ENCODE peak calls at places on chromosomes 5 and 9, in six cellular contexts. V is upper lobe of right lung, T is PC-9, B is endothelial cell of umbilical vein, F is SK-N-SH, Y is HFF-Myc. N is an unnamed sample.

GRCh38 chr5:146825033-146825432 is 53.5 kb downstream of the PPP2R2B start:
- DNase-seq in V (no peak), T (peak; percentile 13), B (peak; percentile 11), F (no peak), Y (no peak), N (peak; percentile 50)

GRCh38 chr5:151750121-151750520 is 8.3 kb downstream of the ATOX1 start:
- DNase-seq in V (no peak), T (no peak), B (no peak), F (no peak), Y (no peak), N (no peak)

GRCh38 chr5:144951001-144951400 is 780.3 kb downstream of the KCTD16 start:
- DNase-seq in V (no peak), T (no peak), B (no peak), F (no peak), Y (no peak), N (no peak)

GRCh38 chr5:56375011-56375410 is 141.9 kb upstream of the ANKRD55 start:
- DNase-seq in V (no peak), T (no peak), B (no peak), F (no peak), Y (no peak), N (no peak)

GRCh38 chr9:86614871-86615849 is 260.9 kb upstream of the TUT7 start:
- DNase-seq in V (no peak), T (no peak), B (no peak), F (peak; percentile 33), Y (no peak), N (no peak)

GRCh38 chr5:113256671-113257452 is 177.9 kb downstream of the TSSK1B start:
- DNase-seq in V (no peak), T (no peak), B (no peak), F (no peak), Y (no peak), N (no peak)

GRCh38 chr9:128714586-128715435 is 9.1 kb downstream of the ZDHHC12 start:
- DNase-seq in V (peak; percentile 51), T (no peak), B (no peak), F (no peak), Y (no peak), N (no peak)

GRCh38 chr5:52811067-52811749 is 23.5 kb downstream of the ITGA1 start:
- DNase-seq in V (no peak), T (peak; percentile 28), B (no peak), F (no peak), Y (no peak), N (no peak)

GRCh38 chr5:149317281-149318048 is 27.8 kb upstream of the GRPEL2 start:
- DNase-seq in V (no peak), T (peak; percentile 34), B (peak; percentile 62), F (peak; percentile 76), Y (peak; percentile 37), N (peak; percentile 58)

GRCh38 chr9:94031380-94031779 is 52.9 kb upstream of the PTPDC1 start:
- DNase-seq in V (no peak), T (no peak), B (no peak), F (no peak), Y (no peak), N (no peak)

GRCh38 chr5:28397502-28397941 is 1359.1 kb upstream of the CDH9 start:
- DNase-seq in V (no peak), T (peak; percentile 20), B (no peak), F (no peak), Y (no peak), N (peak; percentile 72)

GRCh38 chr5:107372723-107373487 is 297.8 kb downstream of the EFNA5 start:
- DNase-seq in V (no peak), T (no peak), B (peak; percentile 48), F (no peak), Y (no peak), N (peak; percentile 43)

GRCh38 chr9:33228606-33229005 is 11.4 kb upstream of the SPINK4 start:
- DNase-seq in V (no peak), T (no peak), B (no peak), F (no peak), Y (no peak), N (no peak)

GRCh38 chr9:97413462-97413861 is 1.6 kb downstream of the TDRD7 start:
- DNase-seq in V (no peak), T (no peak), B (no peak), F (no peak), Y (no peak), N (no peak)

GRCh38 chr5:140566665-140567064 is 2.0 kb downstream of the SLC35A4 start:
- DNase-seq in V (no peak), T (no peak), B (no peak), F (no peak), Y (no peak), N (no peak)

GRCh38 chr9:134781895-134782294 is 98.7 kb upstream of the FCN2 start:
- DNase-seq in V (no peak), T (no peak), B (no peak), F (peak; percentile 54), Y (no peak), N (no peak)

GRCh38 chr5:15013654-15014463 is 142.3 kb upstream of the ANKH start:
- DNase-seq in V (no peak), T (peak; percentile 30), B (peak; percentile 74), F (peak; percentile 62), Y (peak; percentile 58), N (peak; percentile 85)

GRCh38 chr9:120433701-120434100 is 146.3 kb downstream of the CDK5RAP2 start:
- DNase-seq in V (no peak), T (no peak), B (no peak), F (no peak), Y (no peak), N (no peak)

GRCh38 chr5:78518365-78519197 is 130.0 kb downstream of the LHFPL2 start:
- DNase-seq in V (no peak), T (peak; percentile 66), B (peak; percentile 92), F (no peak), Y (peak; percentile 42), N (peak; percentile 91)

GRCh38 chr9:78131969-78132687 is 100.5 kb upstream of the GNAQ start:
- DNase-seq in V (no peak), T (no peak), B (peak; percentile 47), F (no peak), Y (no peak), N (peak; percentile 33)

GRCh38 chr9:78130853-78131252 is 99.2 kb upstream of the GNAQ start:
- DNase-seq in V (no peak), T (no peak), B (no peak), F (no peak), Y (no peak), N (no peak)

GRCh38 chr9:78127271-78128225 is 95.9 kb upstream of the GNAQ start:
- DNase-seq in V (no peak), T (no peak), B (no peak), F (no peak), Y (no peak), N (no peak)

GRCh38 chr9:78132688-78133033 is 101.0 kb upstream of the GNAQ start:
- DNase-seq in V (no peak), T (no peak), B (peak; percentile 49), F (no peak), Y (no peak), N (peak; percentile 15)

GRCh38 chr9:78130004-78130403 is 98.4 kb upstream of the GNAQ start:
- DNase-seq in V (no peak), T (no peak), B (peak; percentile 87), F (peak; percentile 24), Y (no peak), N (peak; percentile 35)
- TF ChIP-seq CTCF in V (no peak), T (no peak), B (peak; percentile 36), F (peak; percentile 36), Y (no peak), N (peak; percentile 26)

DNA sequence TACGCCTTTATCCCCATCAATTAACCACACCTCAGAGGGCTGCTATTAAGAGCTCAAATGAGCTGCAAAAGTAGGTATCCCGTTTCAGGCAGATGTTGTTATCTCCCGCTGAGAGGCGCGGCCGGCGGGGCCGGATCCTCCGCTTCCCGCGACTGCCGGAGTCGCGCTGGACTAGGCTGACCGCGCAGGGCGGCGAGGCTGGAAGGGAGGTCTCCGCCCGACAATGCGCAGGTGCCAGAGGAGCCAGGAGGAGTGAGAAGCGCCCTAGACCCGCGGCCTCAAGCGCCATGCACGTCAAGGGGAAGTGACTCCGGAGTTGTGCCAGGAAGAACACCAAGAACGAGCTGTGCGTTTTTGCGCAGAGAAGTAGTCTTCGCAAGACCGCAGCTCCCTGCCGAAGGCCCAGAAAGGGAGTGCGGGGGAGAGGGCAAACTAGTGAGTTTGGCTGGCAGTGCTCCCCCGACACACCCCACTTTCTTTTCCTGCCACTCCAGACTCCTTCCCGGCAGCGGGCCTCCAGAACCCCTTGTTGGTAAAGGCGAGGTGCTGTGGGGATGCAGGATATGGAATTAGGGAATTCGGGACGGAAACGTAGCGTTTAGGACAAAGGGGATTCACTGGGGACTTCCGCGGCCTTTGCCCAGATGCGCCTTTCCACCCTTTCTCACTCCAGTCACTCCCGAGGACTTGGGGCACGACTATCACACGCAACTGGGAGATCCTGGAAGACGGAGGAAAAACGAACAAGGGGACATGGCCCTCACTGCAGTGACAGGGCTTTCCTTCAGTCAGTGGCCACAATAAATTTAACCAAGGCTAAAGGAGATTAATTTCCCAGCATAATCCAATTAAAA is 8.0 kb downstream of the NR2F1-AS1 start:
- DNase-seq in V (no peak), T (no peak), B (no peak), F (no peak), Y (no peak), N (peak; percentile 68)
- H3K4me3 ChIP-seq in V (peak overlapping the region; percentile 15), T (no peak overlapping the region), B (peak overlapping the region; percentile 43), F (no peak overlapping the region), Y (no peak overlapping the region), N (peak overlapping the region; percentile 12)

GRCh38 chr5:116242363-116242762 is 157.5 kb downstream of the COMMD10 start:
- DNase-seq in V (no peak), T (no peak), B (peak; percentile 48), F (no peak), Y (no peak), N (peak; percentile 34)

GRCh38 chr5:116234681-116235080 is 149.9 kb downstream of the COMMD10 start:
- DNase-seq in V (no peak), T (no peak), B (no peak), F (no peak), Y (no peak), N (no peak)

DNA sequence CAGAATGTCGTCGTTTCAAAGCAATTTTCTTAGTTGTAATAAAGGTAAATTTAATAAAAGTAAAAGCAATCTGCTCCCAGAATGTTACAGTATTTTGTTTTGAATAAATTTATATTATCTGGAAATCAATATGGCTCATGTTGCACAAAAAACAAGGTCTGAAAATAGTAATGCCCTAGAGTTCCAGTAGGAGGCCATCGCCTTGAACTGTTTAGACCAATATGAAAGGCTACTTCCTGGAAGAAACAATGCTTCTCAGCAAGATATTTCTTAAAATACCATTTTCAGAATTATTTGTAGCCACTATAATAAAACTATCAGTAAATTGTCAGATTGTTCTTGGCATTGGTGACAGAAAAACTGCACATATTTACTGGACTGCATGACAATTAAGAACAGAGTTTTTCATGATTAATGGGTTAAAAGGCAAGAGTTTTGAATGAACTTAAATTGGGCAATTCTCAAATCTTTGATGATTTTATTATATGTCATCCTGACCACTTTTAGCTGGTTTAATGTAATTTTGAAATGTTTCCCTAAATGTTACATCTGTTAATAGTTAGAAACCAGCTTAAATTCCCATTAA is 153.2 kb downstream of the COMMD10 start:
- DNase-seq in V (no peak), T (no peak), B (no peak), F (no peak), Y (no peak), N (no peak)
- TF ChIP-seq CTCF in V (no peak), T (peak; percentile 24), B (no peak), F (peak; percentile 35), Y (peak; percentile 27), N (peak; percentile 25)

GRCh38 chr9:106920701-106921283 is 57.8 kb downstream of the ZNF462 start:
- DNase-seq in V (no peak), T (peak; percentile 29), B (peak; percentile 44), F (no peak), Y (no peak), N (peak; percentile 40)
- H3K4me3 ChIP-seq in V (no peak overlapping the region), T (no peak overlapping the region), B (no peak overlapping the region), F (no peak overlapping the region), Y (no peak overlapping the region), N (no peak overlapping the region)